ENCODE peak calls at places on chromosomes 16 and 17, in four cellular contexts. N, G, E and X are unnamed samples.

GRCh38 chr17:48307814-48308411 is 122.1 kb downstream of the SKAP1 start:
- DNase-seq in N (peak), G (no peak), E (peak), X (peak)

GRCh38 chr17:72887917-72888316 is 204.6 kb downstream of the SLC39A11 start:
- DNase-seq in N (peak), G (no peak), E (no peak), X (no peak)

GRCh38 chr16:72983728-72984350 is 64.1 kb downstream of the ZFHX3 start:
- DNase-seq in N (no peak), G (no peak), E (no peak), X (no peak)

GRCh38 chr16:15949210-15950166 is at the start of gene ABCC1:
- DNase-seq in N (no peak), G (no peak), E (peak), X (peak)

GRCh38 chr17:33169580-33170285 is 123.4 kb downstream of the ASIC2 start:
- DNase-seq in N (peak), G (no peak), E (no peak), X (no peak)

GRCh38 chr16:51813609-51814008 is 662.5 kb upstream of the SALL1 start:
- DNase-seq in N (no peak), G (no peak), E (no peak), X (no peak)

GRCh38 chr16:16997349-16997748 is 473.4 kb downstream of the XYLT1 start:
- DNase-seq in N (no peak), G (no peak), E (no peak), X (no peak)

GRCh38 chr16:84700518-84701277 is 898 bp downstream of the USP10 start:
- DNase-seq in N (peak), G (no peak), E (no peak), X (peak)

GRCh38 chr16:69831212-69832123 is 69.3 kb downstream of the WWP2 start:
- DNase-seq in N (peak), G (no peak), E (no peak), X (peak)

GRCh38 chr17:17926036-17926435 is 46.2 kb downstream of the TOM1L2 start:
- DNase-seq in N (no peak), G (no peak), E (no peak), X (no peak)
- TF ChIP-seq FOS in N (no peak), G (no peak), E (no peak), X (no peak)

DNA sequence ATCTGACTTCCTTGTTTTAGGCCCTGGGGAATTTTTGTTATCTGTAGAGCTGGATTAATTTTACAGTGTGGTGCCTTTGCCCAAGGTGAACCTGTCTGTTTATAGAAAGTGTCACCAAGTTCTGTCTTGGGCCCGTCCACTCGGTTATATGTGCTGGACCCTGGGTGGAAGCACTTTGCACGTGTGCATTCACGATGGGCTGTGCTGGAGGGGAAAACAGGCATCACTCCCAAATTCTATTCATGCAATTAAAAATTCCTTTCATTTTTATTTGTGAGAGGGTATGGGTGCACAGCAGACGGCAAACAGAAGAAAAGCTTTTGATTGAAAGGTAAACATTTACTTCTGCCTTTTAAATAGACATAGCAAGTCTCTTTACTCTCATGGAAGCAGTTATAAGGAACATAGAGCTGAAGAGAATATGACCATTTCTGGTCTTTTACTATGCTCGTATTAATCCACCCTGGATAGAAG is 101.2 kb downstream of the WWOX start:
- DNase-seq in N (no peak), G (no peak), E (no peak), X (no peak)
- TF ChIP-seq FOS in N (no peak), G (no peak), E (no peak), X (no peak)

DNA sequence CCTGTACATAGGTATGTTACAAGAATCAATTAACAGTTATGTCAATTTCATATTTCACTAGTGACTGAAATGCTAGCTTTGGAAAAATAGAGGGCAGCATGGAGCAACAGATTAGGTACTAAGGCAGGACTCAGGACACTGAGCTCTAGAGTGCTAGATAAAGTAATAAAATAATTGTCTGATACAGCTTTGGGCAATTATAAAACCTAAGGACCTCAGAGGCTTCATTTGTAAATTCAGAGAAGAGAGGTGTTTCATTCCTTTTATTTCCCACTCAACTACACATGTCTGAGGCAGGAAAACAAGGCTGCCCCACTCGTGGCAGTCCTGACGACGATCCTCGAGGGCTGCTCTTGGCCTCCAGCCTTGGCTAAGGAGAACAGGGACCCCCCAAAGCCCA is 81.5 kb downstream of the CA4 start:
- DNase-seq in N (peak), G (no peak), E (no peak), X (peak)
- TF ChIP-seq FOS in N (no peak), G (no peak), E (no peak), X (no peak)

GRCh38 chr17:3602499-3602898 is 6.7 kb downstream of the TRPV1 start:
- DNase-seq in N (peak), G (no peak), E (peak), X (no peak)
- TF ChIP-seq FOS in N (no peak), G (no peak), E (no peak), X (no peak)

DNA sequence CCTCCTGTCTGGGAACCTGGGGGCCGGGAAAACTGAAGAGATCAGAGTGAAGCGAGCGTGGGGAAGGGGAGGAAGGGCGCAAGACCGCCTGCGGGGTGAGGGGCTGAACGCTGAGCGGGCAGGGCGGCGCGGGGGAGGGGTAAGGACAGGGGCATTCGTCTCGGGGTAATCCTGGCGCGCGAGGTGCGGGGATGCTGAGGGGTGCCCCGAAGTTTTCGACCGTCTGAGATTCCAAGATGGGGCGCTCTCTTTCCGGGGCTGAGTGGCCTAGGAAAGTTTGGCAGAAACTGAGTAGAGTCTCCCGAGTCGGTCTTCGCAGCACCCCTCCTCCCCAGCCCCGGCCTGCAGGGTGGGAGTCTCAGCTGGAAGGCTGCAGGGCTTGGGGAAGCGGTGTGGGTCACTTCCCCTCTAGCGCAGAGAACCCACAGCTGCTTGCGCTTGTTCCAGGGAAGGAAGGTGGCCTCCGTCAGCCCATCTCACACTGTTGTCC is 571 bp downstream of the TTYH2 start:
- DNase-seq in N (no peak), G (no peak), E (no peak), X (no peak)
- TF ChIP-seq FOS in N (no peak), G (no peak), E (no peak), X (no peak)

DNA sequence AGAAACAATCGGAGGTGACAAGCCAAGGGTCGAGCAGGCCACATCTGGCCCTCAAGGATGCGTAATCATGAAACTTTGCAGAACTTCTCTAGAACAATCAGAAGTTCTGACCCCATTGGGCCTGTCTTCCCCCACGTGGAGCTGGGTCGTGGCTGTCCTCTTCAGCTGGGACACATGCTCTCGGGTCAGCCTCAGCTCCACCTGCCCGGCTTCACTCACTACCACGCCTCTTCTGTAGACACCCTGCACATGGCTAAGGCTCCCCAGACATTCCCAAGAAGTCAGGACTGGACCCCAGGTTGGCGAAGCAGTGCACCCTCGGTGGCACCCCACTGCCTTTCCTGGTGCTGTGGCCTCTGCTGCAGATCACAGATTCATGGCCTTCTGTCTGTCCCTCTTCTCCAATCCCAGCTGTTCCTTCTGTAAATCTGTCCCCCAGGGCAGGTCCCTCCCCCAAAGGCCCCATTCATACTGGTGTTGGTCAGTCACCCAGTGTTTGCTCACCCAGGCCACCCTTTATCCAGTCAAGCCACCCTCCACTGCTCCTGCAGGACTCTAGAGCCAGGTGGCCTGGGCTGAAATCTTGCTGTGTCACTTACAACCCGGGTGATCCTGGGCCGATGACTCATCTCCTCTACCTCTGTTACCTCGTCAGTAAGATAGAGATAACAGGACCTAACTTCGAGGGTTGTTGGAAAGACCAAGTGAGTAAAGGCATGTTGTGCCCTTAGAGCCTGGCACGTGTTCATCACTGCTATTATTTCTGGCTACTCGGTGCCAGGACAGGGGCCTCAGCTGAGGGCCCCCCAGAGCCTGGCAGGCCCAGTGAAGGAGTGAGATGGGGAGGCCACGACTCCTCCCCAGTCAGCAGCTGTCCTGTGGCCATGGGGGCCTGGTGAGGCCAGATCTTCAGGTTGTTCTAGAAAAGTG is 1.4 kb upstream of the SLC5A11 start:
- DNase-seq in N (peak), G (no peak), E (peak), X (no peak)
- TF ChIP-seq FOS in N (peak), G (no peak), E (peak), X (no peak)